ENCODE peak calls at places on chromosomes 5 and 9, in eight cellular contexts. B is AG04449; X is stimulated activated CD4-positive, alpha-beta T cell treated with anti-CD3 and anti-CD28 coated beads, Interleukin-1b, Interleukin-23, amount 100 ng/mL, for 1 hour; S is AG20443; O is iris pigment epithelial cell; U is mammary epithelial cell; Q is pulmonary artery endothelial cell; J is neural progenitor cell. Z is an unnamed sample.

GRCh38 chr5:14665110-14665822 is 748 bp downstream of the OTULIN start:
- DNase-seq in J (peak), X (no peak), O (no peak), S (peak), U (peak), Q (no peak), B (no peak), Z (peak)

GRCh38 chr5:14226554-14226953 is 83.4 kb downstream of the TRIO start:
- DNase-seq in B (no peak), S (no peak), Q (no peak), X (no peak), J (no peak), O (no peak), U (no peak), Z (no peak)

GRCh38 chr5:66860199-66860975 is 264.2 kb downstream of the MAST4 start:
- DNase-seq in Q (peak), J (peak), S (no peak), X (no peak), U (no peak), O (no peak), B (no peak), Z (no peak)

GRCh38 chr9:85702881-85703280 is 38.9 kb downstream of the AGTPBP1 start:
- DNase-seq in X (no peak), J (no peak), S (no peak), U (no peak), B (no peak), Q (no peak), O (no peak), Z (no peak)

GRCh38 chr5:135127604-135128240 is 93.7 kb upstream of the PITX1 start:
- DNase-seq in S (peak), B (peak), J (no peak), X (no peak), Q (no peak), O (peak), U (peak), Z (peak)

GRCh38 chr5:135944967-135945560 is 9.7 kb downstream of the LECT2 start:
- DNase-seq in X (no peak), S (peak), B (peak), O (peak), Q (peak), U (peak), J (peak), Z (peak)

GRCh38 chr5:133952729-133953567 is 15.5 kb downstream of the C5orf15 start:
- DNase-seq in U (no peak), S (peak), O (peak), J (no peak), Q (peak), B (peak), X (no peak), Z (no peak)

GRCh38 chr5:148467958-148468357 is 84.2 kb downstream of the FBXO38 start:
- DNase-seq in O (no peak), Q (no peak), J (no peak), S (no peak), B (no peak), U (no peak), X (no peak), Z (no peak)